ENCODE peak calls at places on chromosomes 6 and 20, in seven cellular contexts. D is AG10803; N is naive thymus-derived CD8-positive, alpha-beta T cell; I is left colon; T is amygdala; X is astrocyte of the spinal cord; R is iPS-NIHi11. G is an unnamed sample.

GRCh38 chr6:157535354-157536217 is 154.6 kb downstream of the ZDHHC14 start:
- DNase-seq in D (peak), N (no peak), I (no peak), T (no peak), X (peak), R (no peak), G (no peak)

GRCh38 chr6:43278524-43279078 is 19.5 kb upstream of the SLC22A7 start:
- DNase-seq in D (peak), N (no peak), I (peak), T (no peak), X (peak), R (no peak), G (peak)

GRCh38 chr6:10725716-10726115 is 2.8 kb downstream of the TMEM14C start:
- DNase-seq in D (no peak), N (no peak), I (no peak), T (no peak), X (no peak), R (no peak), G (no peak)

GRCh38 chr6:107113460-107114212 is 1.7 kb downstream of the BEND3 start:
- DNase-seq in D (no peak), N (no peak), I (peak), T (no peak), X (no peak), R (no peak), G (peak)

GRCh38 chr20:43724383-43724782 is 2.4 kb downstream of the GTSF1L start:
- DNase-seq in D (no peak), N (no peak), I (no peak), T (no peak), X (no peak), R (no peak), G (no peak)

GRCh38 chr6:155628315-155628714 is 172.7 kb upstream of the NOX3 start:
- DNase-seq in D (no peak), N (no peak), I (no peak), T (no peak), X (no peak), R (no peak), G (no peak)

GRCh38 chr6:157271911-157272310 is 51.4 kb downstream of the TMEM242 start:
- DNase-seq in D (no peak), N (no peak), I (no peak), T (no peak), X (no peak), R (no peak), G (no peak)

GRCh38 chr20:61092199-61092598 is 159.9 kb upstream of the CDH4 start:
- DNase-seq in D (no peak), N (no peak), I (no peak), T (no peak), X (no peak), R (no peak), G (no peak)

GRCh38 chr6:117908246-117909107 is 1.4 kb downstream of the SLC35F1 start:
- DNase-seq in D (no peak), N (no peak), I (no peak), T (no peak), X (no peak), R (peak), G (no peak)

GRCh38 chr20:59816146-59816743 is 117.2 kb downstream of the SYCP2 start:
- DNase-seq in D (no peak), N (no peak), I (no peak), T (no peak), X (no peak), R (no peak), G (no peak)

GRCh38 chr20:3808141-3808479 is 12.0 kb downstream of the CDC25B start:
- DNase-seq in D (peak), N (no peak), I (peak), T (no peak), X (peak), R (peak), G (peak)

GRCh38 chr6:113774122-113774835 is 82.9 kb upstream of the MARCKS start:
- DNase-seq in D (peak), N (no peak), I (no peak), T (no peak), X (peak), R (no peak), G (no peak)

GRCh38 chr20:48733296-48733790 is 94.5 kb downstream of the PREX1 start:
- DNase-seq in D (no peak), N (no peak), I (no peak), T (no peak), X (peak), R (no peak), G (no peak)

GRCh38 chr20:47256665-47257236 is 99.7 kb downstream of the ZMYND8 start:
- DNase-seq in D (no peak), N (no peak), I (no peak), T (no peak), X (peak), R (no peak), G (no peak)

GRCh38 chr6:23414204-23414501 is 711.9 kb upstream of the NRSN1 start:
- DNase-seq in D (peak), N (no peak), I (no peak), T (no peak), X (peak), R (no peak), G (no peak)

GRCh38 chr20:59025511-59025910 is 6.3 kb downstream of the TUBB1 start:
- DNase-seq in D (no peak), N (no peak), I (no peak), T (no peak), X (no peak), R (no peak), G (no peak)

GRCh38 chr6:42555477-42556457 is 8.1 kb upstream of the UBR2 start:
- DNase-seq in D (peak), N (no peak), I (peak), T (no peak), X (no peak), R (peak), G (peak)

GRCh38 chr6:104118274-104118673 is 741.4 kb downstream of the HACE1 start:
- DNase-seq in D (peak), N (no peak), I (no peak), T (no peak), X (peak), R (no peak), G (no peak)

GRCh38 chr6:6816716-6817115 is 228.2 kb downstream of the LY86 start:
- DNase-seq in D (no peak), N (no peak), I (no peak), T (no peak), X (no peak), R (no peak), G (no peak)

GRCh38 chr20:1624811-1625690 is 5.2 kb upstream of the SIRPB1 start:
- DNase-seq in D (no peak), N (no peak), I (no peak), T (no peak), X (no peak), R (no peak), G (no peak)

GRCh38 chr6:167047554-167047953 is 48.4 kb downstream of the CEP43 start:
- DNase-seq in D (no peak), N (peak), I (no peak), T (no peak), X (no peak), R (no peak), G (peak)

GRCh38 chr20:60820918-60821317 is 431.1 kb upstream of the CDH4 start:
- DNase-seq in D (no peak), N (no peak), I (no peak), T (no peak), X (no peak), R (no peak), G (no peak)

G was measured in transverse colon.